ENCODE peak calls at places on chromosomes 2 and 18, in eight cellular contexts. L is iPS DF 6.9; R is ELR; J is DMS 273 treated with DMSO at 0.1 percent for 48 hours; F is A172; U is epithelial cell of proximal tubule; N is CD8-positive, alpha-beta T cell; T is glutamatergic neuron. E is an unnamed sample.
A peak's percentile ranks its signal among the peaks of the same experiment; 100 is the strongest.

GRCh38 chr18:75475228-75475627 is 47.7 kb upstream of the SMIM21 start:
- DNase-seq in L (no peak), R (peak; percentile 77), J (no peak), F (peak; percentile 36), U (no peak), N (no peak), T (no peak), E (peak; percentile 96)

GRCh38 chr2:20512061-20512605 is 65.3 kb downstream of the RHOB start:
- DNase-seq in L (no peak), R (no peak), J (no peak), F (no peak), U (no peak), N (no peak), T (no peak), E (no peak)

GRCh38 chr2:24871852-24872323 is 48.1 kb downstream of the ADCY3 start:
- DNase-seq in L (no peak), R (no peak), J (no peak), F (no peak), U (no peak), N (no peak), T (no peak), E (no peak)

GRCh38 chr2:99101697-99102096 is 39.8 kb upstream of the C2orf15 start:
- DNase-seq in L (no peak), R (peak; percentile 17), J (no peak), F (no peak), U (no peak), N (no peak), T (no peak), E (peak; percentile 7)

GRCh38 chr2:30410217-30410616 is 36.8 kb upstream of the LCLAT1 start:
- DNase-seq in L (no peak), R (peak; percentile 65), J (no peak), F (peak; percentile 90), U (peak; percentile 75), N (no peak), T (no peak), E (peak; percentile 88)

GRCh38 chr2:109352066-109352897 is 223.3 kb downstream of the SH3RF3 start:
- DNase-seq in L (no peak), R (no peak), J (no peak), F (no peak), U (no peak), N (no peak), T (no peak), E (no peak)

GRCh38 chr2:20378891-20379519 is 28.4 kb upstream of the PUM2 start:
- DNase-seq in L (peak; percentile 41), R (peak; percentile 85), J (peak; percentile 93), F (peak; percentile 70), U (no peak), N (no peak), T (peak; percentile 77), E (peak; percentile 94)

GRCh38 chr2:20525041-20526035 is 78.5 kb downstream of the RHOB start:
- DNase-seq in L (no peak), R (peak; percentile 58), J (no peak), F (peak; percentile 60), U (no peak), N (no peak), T (no peak), E (peak; percentile 89)

GRCh38 chr2:79669714-79670113 is 156.9 kb downstream of the CTNNA2 start:
- DNase-seq in L (no peak), R (no peak), J (no peak), F (no peak), U (no peak), N (no peak), T (no peak), E (no peak)

GRCh38 chr2:232893834-232894233 is 23.8 kb downstream of the SNORC start:
- DNase-seq in L (no peak), R (no peak), J (no peak), F (no peak), U (no peak), N (no peak), T (no peak), E (no peak)

GRCh38 chr18:36175481-36175880 is 11.8 kb upstream of the MOCOS start:
- DNase-seq in L (no peak), R (no peak), J (no peak), F (no peak), U (no peak), N (no peak), T (no peak), E (no peak)

GRCh38 chr2:36404754-36405153 is 49.2 kb downstream of the CRIM1 start:
- DNase-seq in L (no peak), R (no peak), J (no peak), F (no peak), U (no peak), N (no peak), T (no peak), E (no peak)

GRCh38 chr2:33186937-33187336 is 240.2 kb downstream of the LTBP1 start:
- DNase-seq in L (no peak), R (no peak), J (no peak), F (no peak), U (no peak), N (no peak), T (no peak), E (no peak)

GRCh38 chr2:85326946-85327756 is 638 bp downstream of the TGOLN2 start:
- DNase-seq in L (no peak), R (peak; percentile 62), J (no peak), F (peak; percentile 43), U (no peak), N (peak; percentile 39), T (peak; percentile 39), E (peak; percentile 79)

GRCh38 chr2:118689456-118689855 is 158.0 kb downstream of the EN1 start:
- DNase-seq in L (no peak), R (no peak), J (no peak), F (no peak), U (no peak), N (no peak), T (no peak), E (no peak)

GRCh38 chr2:29304399-29304798 is 189.2 kb downstream of the CLIP4 start:
- DNase-seq in L (no peak), R (peak; percentile 26), J (no peak), F (no peak), U (peak; percentile 56), N (no peak), T (no peak), E (peak; percentile 43)

GRCh38 chr2:38509322-38509946 is 93.3 kb downstream of the HNRNPLL start:
- DNase-seq in L (no peak), R (peak; percentile 67), J (peak; percentile 29), F (peak; percentile 88), U (peak; percentile 35), N (no peak), T (no peak), E (peak; percentile 82)

GRCh38 chr2:190065839-190066238 is 3.3 kb upstream of the MSTN start:
- DNase-seq in L (no peak), R (no peak), J (no peak), F (no peak), U (no peak), N (no peak), T (no peak), E (no peak)

GRCh38 chr2:108257757-108258331 is 18.1 kb downstream of the SULT1C3 start:
- DNase-seq in L (no peak), R (peak; percentile 80), J (no peak), F (no peak), U (no peak), N (no peak), T (no peak), E (peak; percentile 72)

GRCh38 chr18:47717257-47717656 is 213.2 kb downstream of the SMAD2 start:
- DNase-seq in L (no peak), R (no peak), J (no peak), F (no peak), U (no peak), N (no peak), T (no peak), E (no peak)

GRCh38 chr2:114857196-114857595 is 414.8 kb downstream of the DPP10 start:
- DNase-seq in L (no peak), R (no peak), J (no peak), F (no peak), U (no peak), N (no peak), T (no peak), E (no peak)

GRCh38 chr2:169361706-169362345 is 508 bp downstream of the LRP2 start:
- DNase-seq in L (peak; percentile 7), R (peak; percentile 15), J (no peak), F (no peak), U (no peak), N (no peak), T (peak; percentile 44), E (peak; percentile 42)

GRCh38 chr2:102660070-102660469 is 40.7 kb downstream of the SLC9A2 start:
- DNase-seq in L (no peak), R (no peak), J (no peak), F (no peak), U (no peak), N (no peak), T (no peak), E (no peak)

E was measured in GM23248.